ENCODE peak calls at places on chromosome 9, in eight cellular contexts. M is SIG-M5, H is HT1080, A is foreskin keratinocyte, Z is T-helper 2 cell, P is NCI-H2171 treated with DMSO at 0.1 percent for 48 hours, G is ureter, B is uterus. R is an unnamed sample.

GRCh38 chr9:92493741-92494387 is 11.6 kb upstream of the ASPN start:
- DNase-seq in M (no peak), H (no peak), A (no peak), Z (no peak), P (no peak), G (no peak), B (no peak), R (no peak)

GRCh38 chr9:91433180-91433579 is 9.5 kb upstream of the NFIL3 start:
- DNase-seq in M (peak), H (peak), A (peak), Z (no peak), P (peak), G (no peak), B (no peak), R (no peak)

GRCh38 chr9:120861935-120862334 is 15.1 kb downstream of the PHF19 start:
- DNase-seq in M (no peak), H (no peak), A (no peak), Z (no peak), P (no peak), G (no peak), B (no peak), R (no peak)

GRCh38 chr9:36119476-36119875 is 17.1 kb upstream of the GLIPR2 start:
- DNase-seq in M (no peak), H (no peak), A (no peak), Z (no peak), P (no peak), G (no peak), B (no peak), R (no peak)

GRCh38 chr9:120698766-120699165 is 15.5 kb downstream of the MEGF9 start:
- DNase-seq in M (no peak), H (no peak), A (no peak), Z (no peak), P (peak), G (no peak), B (no peak), R (no peak)

GRCh38 chr9:15403155-15403554 is 19.5 kb upstream of the SNAPC3 start:
- DNase-seq in M (no peak), H (no peak), A (no peak), Z (no peak), P (no peak), G (no peak), B (no peak), R (no peak)

GRCh38 chr9:36485647-36486453 is 85.8 kb upstream of the RNF38 start:
- DNase-seq in M (no peak), H (peak), A (no peak), Z (no peak), P (no peak), G (no peak), B (no peak), R (no peak)

GRCh38 chr9:127785933-127786772 is at the start of gene CDK9:
- DNase-seq in M (peak), H (peak), A (peak), Z (peak), P (peak), G (peak), B (peak), R (peak)

GRCh38 chr9:122039213-122039612 is 53.9 kb downstream of the TTLL11 start:
- DNase-seq in M (no peak), H (no peak), A (no peak), Z (no peak), P (no peak), G (no peak), B (no peak), R (no peak)

GRCh38 chr9:21906878-21907277 is 87.3 kb downstream of the CDKN2A start:
- DNase-seq in M (no peak), H (no peak), A (no peak), Z (no peak), P (no peak), G (no peak), B (no peak), R (no peak)

GRCh38 chr9:113910036-113910639 is 34.0 kb downstream of the ZNF618 start:
- DNase-seq in M (no peak), H (no peak), A (no peak), Z (no peak), P (no peak), G (no peak), B (no peak), R (no peak)

GRCh38 chr9:122086873-122087272 is 6.2 kb downstream of the TTLL11 start:
- DNase-seq in M (no peak), H (no peak), A (no peak), Z (no peak), P (no peak), G (no peak), B (no peak), R (no peak)

GRCh38 chr9:79477955-79478751 is 93.6 kb upstream of the TLE4 start:
- DNase-seq in M (no peak), H (peak), A (peak), Z (no peak), P (peak), G (no peak), B (no peak), R (peak)

GRCh38 chr9:137278913-137279711 is 1.6 kb downstream of the TOR4A start:
- DNase-seq in M (no peak), H (no peak), A (no peak), Z (no peak), P (no peak), G (no peak), B (no peak), R (no peak)

GRCh38 chr9:131642496-131643083 is 97.3 kb downstream of the PRRT1B start:
- DNase-seq in M (no peak), H (no peak), A (no peak), Z (no peak), P (no peak), G (no peak), B (no peak), R (no peak)